ENCODE peak calls at places on chromosomes 16 and 17, in nine cellular contexts. One of them, this sample, is unnamed.

GRCh38 chr16:17392127-17392856 is 78.5 kb downstream of the XYLT1 start:
- DNase-seq in sigmoid colon: no peak
- DNase-seq in ovary: no peak
- DNase-seq in Calu3: no peak
- DNase-seq in NCI-H510A treated with DMSO at 0.1 percent for 48 hours: no peak
- DNase-seq in activated CD8-positive, alpha-beta memory T cell treated with anti-CD3 and anti-CD28 coated beads for 24 hours: no peak
- DNase-seq in neural crest cell: no peak
- DNase-seq in KG1: no peak
- DNase-seq in stimulated activated CD4-positive, alpha-beta T cell treated with anti-CD3 and anti-CD28 coated beads, Interleukin-4, amount 100 ng/mL, for 48 hours: no peak
- DNase-seq in this sample: no peak

GRCh38 chr17:72266099-72266852 is 145.5 kb downstream of the SOX9 start:
- DNase-seq in sigmoid colon: no peak
- DNase-seq in ovary: no peak
- DNase-seq in Calu3: no peak
- DNase-seq in NCI-H510A treated with DMSO at 0.1 percent for 48 hours: peak
- DNase-seq in activated CD8-positive, alpha-beta memory T cell treated with anti-CD3 and anti-CD28 coated beads for 24 hours: no peak
- DNase-seq in neural crest cell: no peak
- DNase-seq in KG1: no peak
- DNase-seq in stimulated activated CD4-positive, alpha-beta T cell treated with anti-CD3 and anti-CD28 coated beads, Interleukin-4, amount 100 ng/mL, for 48 hours: no peak
- DNase-seq in this sample: no peak

GRCh38 chr17:50684612-50685333 is 22.9 kb downstream of the ANKRD40 start:
- DNase-seq in sigmoid colon: peak
- DNase-seq in ovary: no peak
- DNase-seq in Calu3: peak
- DNase-seq in NCI-H510A treated with DMSO at 0.1 percent for 48 hours: peak
- DNase-seq in activated CD8-positive, alpha-beta memory T cell treated with anti-CD3 and anti-CD28 coated beads for 24 hours: no peak
- DNase-seq in neural crest cell: no peak
- DNase-seq in KG1: no peak
- DNase-seq in stimulated activated CD4-positive, alpha-beta T cell treated with anti-CD3 and anti-CD28 coated beads, Interleukin-4, amount 100 ng/mL, for 48 hours: no peak
- DNase-seq in this sample: no peak

GRCh38 chr16:24826096-24826690 is 19.6 kb upstream of the SLC5A11 start:
- DNase-seq in sigmoid colon: no peak
- DNase-seq in ovary: no peak
- DNase-seq in Calu3: no peak
- DNase-seq in NCI-H510A treated with DMSO at 0.1 percent for 48 hours: no peak
- DNase-seq in activated CD8-positive, alpha-beta memory T cell treated with anti-CD3 and anti-CD28 coated beads for 24 hours: peak
- DNase-seq in neural crest cell: no peak
- DNase-seq in KG1: no peak
- DNase-seq in stimulated activated CD4-positive, alpha-beta T cell treated with anti-CD3 and anti-CD28 coated beads, Interleukin-4, amount 100 ng/mL, for 48 hours: no peak
- DNase-seq in this sample: no peak

GRCh38 chr16:85432606-85433005 is 180.5 kb upstream of the GSE1 start:
- DNase-seq in sigmoid colon: no peak
- DNase-seq in ovary: no peak
- DNase-seq in Calu3: no peak
- DNase-seq in NCI-H510A treated with DMSO at 0.1 percent for 48 hours: no peak
- DNase-seq in activated CD8-positive, alpha-beta memory T cell treated with anti-CD3 and anti-CD28 coated beads for 24 hours: no peak
- DNase-seq in neural crest cell: no peak
- DNase-seq in KG1: no peak
- DNase-seq in stimulated activated CD4-positive, alpha-beta T cell treated with anti-CD3 and anti-CD28 coated beads, Interleukin-4, amount 100 ng/mL, for 48 hours: no peak
- DNase-seq in this sample: no peak

GRCh38 chr17:57195790-57196460 is 60.4 kb upstream of the MSI2 start:
- DNase-seq in sigmoid colon: no peak
- DNase-seq in ovary: no peak
- DNase-seq in Calu3: no peak
- DNase-seq in NCI-H510A treated with DMSO at 0.1 percent for 48 hours: no peak
- DNase-seq in activated CD8-positive, alpha-beta memory T cell treated with anti-CD3 and anti-CD28 coated beads for 24 hours: no peak
- DNase-seq in neural crest cell: no peak
- DNase-seq in KG1: no peak
- DNase-seq in stimulated activated CD4-positive, alpha-beta T cell treated with anti-CD3 and anti-CD28 coated beads, Interleukin-4, amount 100 ng/mL, for 48 hours: no peak
- DNase-seq in this sample: no peak

GRCh38 chr16:12906765-12907516 is 5.5 kb downstream of the SHISA9 start:
- DNase-seq in sigmoid colon: no peak
- DNase-seq in ovary: no peak
- DNase-seq in Calu3: no peak
- DNase-seq in NCI-H510A treated with DMSO at 0.1 percent for 48 hours: no peak
- DNase-seq in activated CD8-positive, alpha-beta memory T cell treated with anti-CD3 and anti-CD28 coated beads for 24 hours: no peak
- DNase-seq in neural crest cell: no peak
- DNase-seq in KG1: no peak
- DNase-seq in stimulated activated CD4-positive, alpha-beta T cell treated with anti-CD3 and anti-CD28 coated beads, Interleukin-4, amount 100 ng/mL, for 48 hours: no peak
- DNase-seq in this sample: no peak

GRCh38 chr17:6682339-6682738 is 30.8 kb downstream of the C17orf100 start:
- DNase-seq in sigmoid colon: no peak
- DNase-seq in ovary: no peak
- DNase-seq in Calu3: no peak
- DNase-seq in NCI-H510A treated with DMSO at 0.1 percent for 48 hours: no peak
- DNase-seq in activated CD8-positive, alpha-beta memory T cell treated with anti-CD3 and anti-CD28 coated beads for 24 hours: no peak
- DNase-seq in neural crest cell: no peak
- DNase-seq in KG1: no peak
- DNase-seq in stimulated activated CD4-positive, alpha-beta T cell treated with anti-CD3 and anti-CD28 coated beads, Interleukin-4, amount 100 ng/mL, for 48 hours: no peak
- DNase-seq in this sample: no peak

GRCh38 chr16:13168091-13168572 is 266.7 kb downstream of the SHISA9 start:
- DNase-seq in sigmoid colon: no peak
- DNase-seq in ovary: no peak
- DNase-seq in Calu3: no peak
- DNase-seq in NCI-H510A treated with DMSO at 0.1 percent for 48 hours: no peak
- DNase-seq in activated CD8-positive, alpha-beta memory T cell treated with anti-CD3 and anti-CD28 coated beads for 24 hours: no peak
- DNase-seq in neural crest cell: no peak
- DNase-seq in KG1: no peak
- DNase-seq in stimulated activated CD4-positive, alpha-beta T cell treated with anti-CD3 and anti-CD28 coated beads, Interleukin-4, amount 100 ng/mL, for 48 hours: no peak
- DNase-seq in this sample: no peak

GRCh38 chr16:82892327-82892726 is 265.6 kb downstream of the CDH13 start:
- DNase-seq in sigmoid colon: no peak
- DNase-seq in ovary: no peak
- DNase-seq in Calu3: no peak
- DNase-seq in NCI-H510A treated with DMSO at 0.1 percent for 48 hours: no peak
- DNase-seq in activated CD8-positive, alpha-beta memory T cell treated with anti-CD3 and anti-CD28 coated beads for 24 hours: no peak
- DNase-seq in neural crest cell: no peak
- DNase-seq in KG1: no peak
- DNase-seq in stimulated activated CD4-positive, alpha-beta T cell treated with anti-CD3 and anti-CD28 coated beads, Interleukin-4, amount 100 ng/mL, for 48 hours: no peak
- DNase-seq in this sample: no peak

GRCh38 chr17:29568331-29569244 is at the start of gene TP53I13:
- DNase-seq in sigmoid colon: peak
- DNase-seq in ovary: peak
- DNase-seq in Calu3: peak
- DNase-seq in NCI-H510A treated with DMSO at 0.1 percent for 48 hours: peak
- DNase-seq in activated CD8-positive, alpha-beta memory T cell treated with anti-CD3 and anti-CD28 coated beads for 24 hours: peak
- DNase-seq in neural crest cell: peak
- DNase-seq in KG1: peak
- DNase-seq in stimulated activated CD4-positive, alpha-beta T cell treated with anti-CD3 and anti-CD28 coated beads, Interleukin-4, amount 100 ng/mL, for 48 hours: peak
- DNase-seq in this sample: peak

GRCh38 chr16:14148569-14148968 is 77.5 kb downstream of the MRTFB start:
- DNase-seq in sigmoid colon: no peak
- DNase-seq in ovary: no peak
- DNase-seq in Calu3: peak
- DNase-seq in NCI-H510A treated with DMSO at 0.1 percent for 48 hours: no peak
- DNase-seq in activated CD8-positive, alpha-beta memory T cell treated with anti-CD3 and anti-CD28 coated beads for 24 hours: no peak
- DNase-seq in neural crest cell: no peak
- DNase-seq in KG1: no peak
- DNase-seq in stimulated activated CD4-positive, alpha-beta T cell treated with anti-CD3 and anti-CD28 coated beads, Interleukin-4, amount 100 ng/mL, for 48 hours: no peak
- DNase-seq in this sample: no peak

GRCh38 chr17:66493283-66494019 is 191.0 kb downstream of the PRKCA start:
- DNase-seq in sigmoid colon: no peak
- DNase-seq in ovary: no peak
- DNase-seq in Calu3: no peak
- DNase-seq in NCI-H510A treated with DMSO at 0.1 percent for 48 hours: no peak
- DNase-seq in activated CD8-positive, alpha-beta memory T cell treated with anti-CD3 and anti-CD28 coated beads for 24 hours: no peak
- DNase-seq in neural crest cell: no peak
- DNase-seq in KG1: no peak
- DNase-seq in stimulated activated CD4-positive, alpha-beta T cell treated with anti-CD3 and anti-CD28 coated beads, Interleukin-4, amount 100 ng/mL, for 48 hours: no peak
- DNase-seq in this sample: no peak

GRCh38 chr17:32158870-32159585 is 16.7 kb downstream of the RHOT1 start:
- DNase-seq in sigmoid colon: no peak
- DNase-seq in ovary: no peak
- DNase-seq in Calu3: no peak
- DNase-seq in NCI-H510A treated with DMSO at 0.1 percent for 48 hours: no peak
- DNase-seq in activated CD8-positive, alpha-beta memory T cell treated with anti-CD3 and anti-CD28 coated beads for 24 hours: no peak
- DNase-seq in neural crest cell: no peak
- DNase-seq in KG1: no peak
- DNase-seq in stimulated activated CD4-positive, alpha-beta T cell treated with anti-CD3 and anti-CD28 coated beads, Interleukin-4, amount 100 ng/mL, for 48 hours: no peak
- DNase-seq in this sample: no peak

GRCh38 chr17:30947796-30948195 is 23.0 kb upstream of the RNF135 start:
- DNase-seq in sigmoid colon: no peak
- DNase-seq in ovary: no peak
- DNase-seq in Calu3: no peak
- DNase-seq in NCI-H510A treated with DMSO at 0.1 percent for 48 hours: no peak
- DNase-seq in activated CD8-positive, alpha-beta memory T cell treated with anti-CD3 and anti-CD28 coated beads for 24 hours: no peak
- DNase-seq in neural crest cell: no peak
- DNase-seq in KG1: no peak
- DNase-seq in stimulated activated CD4-positive, alpha-beta T cell treated with anti-CD3 and anti-CD28 coated beads, Interleukin-4, amount 100 ng/mL, for 48 hours: no peak
- DNase-seq in this sample: no peak

This sample was measured in Kasumi-1.